ENCODE peak calls at places on chromosomes 2 and 18, in five cellular contexts. D, E, H, Y and F are unnamed samples.
A peak's percentile ranks its signal among the peaks of the same experiment; 100 is the strongest.

GRCh38 chr2:73260338-73260984 is 23.8 kb downstream of the FBXO41 start:
- DNase-seq in Y (no peak), E (peak; percentile 63), H (peak; percentile 21), D (no peak), F (peak; percentile 58)

GRCh38 chr2:97900806-97901205 is 94.9 kb downstream of the TMEM131 start:
- DNase-seq in D (no peak), H (peak; percentile 33), E (peak; percentile 42), Y (no peak), F (no peak)

GRCh38 chr2:193824474-193824873 is 1629.7 kb upstream of the TMEFF2 start:
- DNase-seq in H (no peak), D (no peak), E (peak; percentile 92), Y (no peak), F (no peak)

GRCh38 chr2:19021100-19021476 is 337.3 kb downstream of the OSR1 start:
- DNase-seq in Y (no peak), E (peak; percentile 92), H (no peak), D (no peak), F (no peak)

GRCh38 chr2:144414324-144414845 is 105.5 kb downstream of the ZEB2 start:
- DNase-seq in E (peak; percentile 95), H (no peak), D (no peak), Y (no peak), F (no peak)

GRCh38 chr18:23784811-23785245 is 95.6 kb downstream of the LAMA3 start:
- DNase-seq in E (peak; percentile 71), D (no peak), Y (no peak), H (no peak), F (no peak)

GRCh38 chr18:59884331-59884730 is 15.5 kb upstream of the PMAIP1 start:
- DNase-seq in E (no peak), D (no peak), H (no peak), Y (no peak), F (no peak)

GRCh38 chr2:11743846-11744553 is 2.4 kb upstream of the LPIN1 start:
- DNase-seq in D (peak; percentile 86), Y (peak; percentile 87), E (peak; percentile 100), H (peak; percentile 92), F (peak; percentile 57)

GRCh38 chr2:128108166-128108565 is 17.2 kb downstream of the UGGT1 start:
- DNase-seq in E (no peak), D (no peak), H (peak; percentile 39), Y (no peak), F (no peak)